ENCODE peak calls at places on chromosomes 13 and 19, in eight cellular contexts. P is fibroblast of lung, U is epithelial cell of esophagus, L is fibroblast of pulmonary artery, E is kidney, Y is psoas muscle, R is testis, M is NB4. W is an unnamed sample.

GRCh38 chr13:114019367-114019766 is 45.5 kb upstream of the C13orf46 start:
- DNase-seq in P (no peak), U (no peak), L (no peak), E (no peak), Y (no peak), R (peak; percentile 63), M (peak; percentile 50), W (no peak)

GRCh38 chr13:112233716-112234115 is 142.4 kb upstream of the SPACA7 start:
- DNase-seq in P (no peak), U (no peak), L (no peak), E (no peak), Y (no peak), R (no peak), M (no peak), W (no peak)

GRCh38 chr19:1401138-1401888 is at the start of gene GAMT:
- DNase-seq in P (no peak), U (no peak), L (peak; percentile 35), E (no peak), Y (no peak), R (peak; percentile 67), M (peak; percentile 33), W (peak; percentile 41)

GRCh38 chr19:33497151-33497777 is 24.3 kb downstream of the PEPD start:
- DNase-seq in P (no peak), U (no peak), L (no peak), E (peak; percentile 52), Y (no peak), R (no peak), M (no peak), W (no peak)

GRCh38 chr13:41132512-41133152 is at the start of gene KBTBD6:
- DNase-seq in P (peak; percentile 99), U (peak; percentile 100), L (peak; percentile 99), E (peak; percentile 98), Y (peak; percentile 98), R (peak; percentile 98), M (peak; percentile 99), W (peak; percentile 99)

GRCh38 chr19:53424968-53425597 is 6.7 kb upstream of the ZNF761 start:
- DNase-seq in P (peak; percentile 71), U (peak; percentile 69), L (peak; percentile 82), E (peak; percentile 90), Y (peak; percentile 82), R (peak; percentile 88), M (peak; percentile 78), W (peak; percentile 77)

GRCh38 chr13:21749410-21749809 is 78.5 kb downstream of the FGF9 start:
- DNase-seq in P (peak; percentile 27), U (peak; percentile 45), L (no peak), E (no peak), Y (no peak), R (no peak), M (no peak), W (no peak)

GRCh38 chr13:77002590-77003190 is 10.8 kb downstream of the CLN5 start:
- DNase-seq in P (peak; percentile 61), U (peak; percentile 50), L (peak; percentile 65), E (no peak), Y (no peak), R (no peak), M (peak; percentile 53), W (peak; percentile 53)

GRCh38 chr19:45643927-45644771 is 5.0 kb upstream of the EML2 start:
- DNase-seq in P (no peak), U (no peak), L (no peak), E (no peak), Y (no peak), R (no peak), M (no peak), W (no peak)

GRCh38 chr19:33304760-33305647 is 2.7 kb upstream of the CEBPA start:
- DNase-seq in P (no peak), U (no peak), L (no peak), E (no peak), Y (no peak), R (no peak), M (peak; percentile 45), W (no peak)

GRCh38 chr13:97430296-97430695 is 3.7 kb upstream of the RAP2A start:
- DNase-seq in P (no peak), U (no peak), L (no peak), E (no peak), Y (no peak), R (no peak), M (no peak), W (no peak)

GRCh38 chr13:45410466-45410865 is 7.7 kb downstream of the SLC25A30 start:
- DNase-seq in P (no peak), U (no peak), L (no peak), E (no peak), Y (no peak), R (no peak), M (no peak), W (no peak)

GRCh38 chr19:7787141-7787540 is 24.1 kb downstream of the CLEC4M start:
- DNase-seq in P (no peak), U (no peak), L (no peak), E (no peak), Y (no peak), R (peak; percentile 68), M (no peak), W (no peak)

GRCh38 chr19:16288544-16288943 is 36.1 kb upstream of the KLF2 start:
- DNase-seq in P (peak; percentile 30), U (no peak), L (peak; percentile 41), E (no peak), Y (no peak), R (no peak), M (no peak), W (peak; percentile 43)

GRCh38 chr19:16285769-16286564 is 38.7 kb upstream of the KLF2 start:
- DNase-seq in P (no peak), U (peak; percentile 10), L (no peak), E (no peak), Y (peak; percentile 58), R (peak; percentile 44), M (peak; percentile 45), W (no peak)

GRCh38 chr19:16281743-16282142 is 42.9 kb upstream of the KLF2 start:
- DNase-seq in P (no peak), U (no peak), L (no peak), E (no peak), Y (no peak), R (no peak), M (no peak), W (no peak)

GRCh38 chr19:16283103-16283469 is 41.5 kb upstream of the KLF2 start:
- DNase-seq in P (peak; percentile 56), U (no peak), L (no peak), E (no peak), Y (no peak), R (no peak), M (peak; percentile 32), W (no peak)
- H3K4me3 ChIP-seq in P (peak overlapping the region; percentile 40), U (no peak overlapping the region), L (peak overlapping the region; percentile 9), E (no peak overlapping the region), Y (peak overlapping the region; percentile 44), R (no peak overlapping the region), M (peak overlapping the region; percentile 29), W (no peak overlapping the region)

GRCh38 chr19:18321729-18322091 is 1.2 kb downstream of the LSM4 start:
- DNase-seq in P (peak; percentile 36), U (no peak), L (peak; percentile 29), E (no peak), Y (no peak), R (no peak), M (peak; percentile 81), W (no peak)

GRCh38 chr19:18320865-18321728 is 1.8 kb downstream of the LSM4 start:
- DNase-seq in P (no peak), U (no peak), L (no peak), E (no peak), Y (no peak), R (no peak), M (no peak), W (no peak)

GRCh38 chr19:18319591-18320135 is 3.2 kb downstream of the LSM4 start:
- DNase-seq in P (no peak), U (no peak), L (no peak), E (no peak), Y (no peak), R (no peak), M (no peak), W (no peak)

GRCh38 chr19:18322318-18322758 is 538 bp downstream of the LSM4 start:
- DNase-seq in P (peak; percentile 70), U (peak; percentile 44), L (peak; percentile 55), E (no peak), Y (no peak), R (peak; percentile 60), M (peak; percentile 83), W (peak; percentile 69)

DNA sequence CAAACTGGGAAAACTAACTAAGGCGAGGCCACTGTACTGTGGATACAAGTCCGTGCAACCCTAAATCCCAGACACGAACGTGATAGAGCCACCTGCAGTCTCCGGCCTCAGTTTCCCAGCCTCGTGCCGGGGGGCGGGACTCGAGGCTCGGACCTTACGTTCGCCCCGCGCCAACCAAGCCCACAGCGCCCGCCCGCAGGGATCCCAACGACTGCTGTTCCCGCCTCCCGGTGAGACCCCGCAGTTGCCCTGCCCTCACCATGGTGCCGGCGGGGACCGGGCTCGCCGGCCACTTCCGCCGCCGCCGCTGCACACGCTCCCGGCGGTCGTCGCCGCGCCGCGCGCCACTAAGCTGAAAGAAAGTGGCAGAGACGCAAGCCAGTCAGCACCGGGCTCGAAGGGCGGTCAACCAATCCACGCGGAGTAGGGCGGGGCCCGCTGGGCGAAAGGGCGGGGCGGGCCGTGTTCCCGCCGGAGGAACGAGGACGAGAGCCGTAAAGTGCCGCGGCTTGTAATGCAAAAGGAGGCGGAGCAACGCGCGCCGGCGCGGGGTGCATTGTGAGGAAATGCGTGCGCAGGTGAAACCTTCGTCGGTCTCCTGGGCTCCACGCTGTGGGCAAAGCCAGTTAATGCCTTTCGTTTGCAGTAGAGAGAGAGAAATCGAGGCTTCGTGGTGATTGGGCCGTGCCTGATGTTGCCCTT is at the start of gene LSM4:
- DNase-seq in P (peak; percentile 95), U (peak; percentile 99), L (peak; percentile 97), E (peak; percentile 99), Y (peak; percentile 99), R (peak; percentile 99), M (peak; percentile 98), W (peak; percentile 97)
- TF ChIP-seq CTCF in P (peak; percentile 30), U (peak; percentile 55), L (peak; percentile 33), E (peak; percentile 37), Y (peak; percentile 25), R (no peak), M (peak; percentile 35), W (no peak)

DNA sequence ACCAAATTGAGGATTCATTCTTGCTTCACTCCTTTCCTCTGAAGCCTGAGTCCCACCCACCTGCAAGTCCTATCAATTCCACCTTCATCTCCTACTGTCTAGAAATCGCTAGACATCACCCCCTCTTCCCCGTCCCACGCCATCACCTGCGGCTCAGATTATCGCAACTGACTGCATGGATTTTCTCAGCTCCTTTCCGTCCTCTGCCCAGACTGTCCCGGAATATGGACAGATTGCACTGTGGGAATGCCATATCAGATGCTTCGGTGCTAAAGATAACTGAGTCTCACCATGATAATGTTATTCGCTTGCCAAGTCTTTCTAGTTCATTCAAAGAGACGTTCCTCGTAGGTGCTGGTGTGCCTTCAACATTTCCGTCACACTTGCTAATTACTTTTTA is 66.4 kb upstream of the USP29 start:
- DNase-seq in P (no peak), U (no peak), L (no peak), E (no peak), Y (no peak), R (no peak), M (no peak), W (no peak)
- H3K4me3 ChIP-seq in P (no peak overlapping the region), U (no peak overlapping the region), L (no peak overlapping the region), E (no peak overlapping the region), Y (no peak overlapping the region), R (no peak overlapping the region), M (no peak overlapping the region), W (no peak overlapping the region)

DNA sequence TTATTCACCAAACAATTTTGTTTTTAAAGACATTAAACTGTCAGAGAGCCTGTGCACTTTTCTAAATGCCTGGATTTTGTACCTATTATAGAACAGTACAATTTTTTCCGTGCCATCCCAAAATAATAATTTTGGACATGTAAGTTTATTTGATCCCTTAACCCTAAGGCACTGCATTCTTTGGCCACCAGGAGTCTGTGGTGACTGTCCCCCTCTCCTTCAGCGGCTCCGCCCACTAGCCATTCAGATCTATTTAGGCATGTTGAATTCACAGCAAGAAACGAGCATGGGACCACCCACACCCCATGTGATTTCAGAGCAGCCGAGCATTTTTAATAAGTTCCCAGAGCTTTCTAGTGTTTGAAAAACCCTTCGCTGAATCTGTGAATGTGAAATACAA is 567.5 kb downstream of the MYO16 start:
- DNase-seq in P (no peak), U (no peak), L (no peak), E (no peak), Y (no peak), R (peak; percentile 17), M (peak; percentile 40), W (no peak)
- TF ChIP-seq CTCF in P (no peak), U (peak; percentile 13), L (no peak), E (no peak), Y (peak; percentile 4), R (no peak), M (no peak), W (no peak)

W was measured in cardiac fibroblast.